ENCODE peak calls at places on chromosomes 3 and 15, in four cellular contexts. One of them, this sample, is unnamed.

GRCh38 chr3:169354774-169355501 is 308.6 kb downstream of the MECOM start:
- DNase-seq in heart right ventricle: no peak
- DNase-seq in CD8-positive, alpha-beta T cell: no peak
- DNase-seq in kidney epithelial cell: no peak
- DNase-seq in this sample: no peak

GRCh38 chr15:68484696-68485400 is 52.9 kb upstream of the ITGA11 start:
- DNase-seq in kidney epithelial cell: no peak
- DNase-seq in CD8-positive, alpha-beta T cell: no peak
- DNase-seq in heart right ventricle: no peak
- DNase-seq in this sample: peak; percentile 88

GRCh38 chr3:55376753-55377347 is 110.3 kb downstream of the WNT5A start:
- DNase-seq in heart right ventricle: no peak
- DNase-seq in kidney epithelial cell: no peak
- DNase-seq in CD8-positive, alpha-beta T cell: no peak
- DNase-seq in this sample: no peak

GRCh38 chr15:70100495-70101331 is 3.0 kb upstream of the TLE3 start:
- DNase-seq in kidney epithelial cell: no peak
- DNase-seq in CD8-positive, alpha-beta T cell: peak; percentile 74
- DNase-seq in heart right ventricle: no peak
- DNase-seq in this sample: no peak

GRCh38 chr3:8529197-8529637 is 27.6 kb downstream of the LMCD1 start:
- DNase-seq in kidney epithelial cell: no peak
- DNase-seq in CD8-positive, alpha-beta T cell: no peak
- DNase-seq in heart right ventricle: peak; percentile 62
- DNase-seq in this sample: no peak

GRCh38 chr3:119541547-119541946 is 17.9 kb downstream of the CD80 start:
- DNase-seq in CD8-positive, alpha-beta T cell: no peak
- DNase-seq in heart right ventricle: no peak
- DNase-seq in kidney epithelial cell: no peak
- DNase-seq in this sample: no peak

GRCh38 chr3:62493116-62493801 is 119.9 kb upstream of the FEZF2 start:
- DNase-seq in heart right ventricle: no peak
- DNase-seq in CD8-positive, alpha-beta T cell: no peak
- DNase-seq in kidney epithelial cell: no peak
- DNase-seq in this sample: no peak

GRCh38 chr3:170204023-170204472 is 18.2 kb upstream of the PRKCI start:
- DNase-seq in kidney epithelial cell: no peak
- DNase-seq in heart right ventricle: no peak
- DNase-seq in CD8-positive, alpha-beta T cell: no peak
- DNase-seq in this sample: no peak

GRCh38 chr15:97521894-97522293 is 438.6 kb upstream of the ARRDC4 start:
- DNase-seq in CD8-positive, alpha-beta T cell: no peak
- DNase-seq in heart right ventricle: peak; percentile 80
- DNase-seq in kidney epithelial cell: no peak
- DNase-seq in this sample: no peak

GRCh38 chr3:38119802-38120689 is 16.9 kb downstream of the ACAA1 start:
- DNase-seq in kidney epithelial cell: no peak
- DNase-seq in CD8-positive, alpha-beta T cell: no peak
- DNase-seq in heart right ventricle: no peak
- DNase-seq in this sample: no peak

GRCh38 chr3:191382661-191383060 is 52.3 kb upstream of the UTS2B start:
- DNase-seq in kidney epithelial cell: no peak
- DNase-seq in heart right ventricle: no peak
- DNase-seq in CD8-positive, alpha-beta T cell: no peak
- DNase-seq in this sample: no peak

GRCh38 chr15:24955549-24955929 is 752 bp downstream of the SNRPN start:
- DNase-seq in CD8-positive, alpha-beta T cell: peak; percentile 32
- DNase-seq in kidney epithelial cell: no peak
- DNase-seq in heart right ventricle: peak; percentile 13
- DNase-seq in this sample: peak; percentile 66

GRCh38 chr15:45149060-45149459 is 19.3 kb downstream of the DUOX1 start:
- DNase-seq in kidney epithelial cell: no peak
- DNase-seq in CD8-positive, alpha-beta T cell: no peak
- DNase-seq in heart right ventricle: no peak
- DNase-seq in this sample: no peak

GRCh38 chr15:66780172-66780972 is 78.3 kb downstream of the SMAD6 start:
- DNase-seq in heart right ventricle: no peak
- DNase-seq in kidney epithelial cell: peak; percentile 89
- DNase-seq in CD8-positive, alpha-beta T cell: no peak
- DNase-seq in this sample: peak; percentile 83

GRCh38 chr3:151811474-151811873 is 2.4 kb upstream of the AADAC start:
- DNase-seq in CD8-positive, alpha-beta T cell: no peak
- DNase-seq in kidney epithelial cell: no peak
- DNase-seq in heart right ventricle: no peak
- DNase-seq in this sample: no peak

DNA sequence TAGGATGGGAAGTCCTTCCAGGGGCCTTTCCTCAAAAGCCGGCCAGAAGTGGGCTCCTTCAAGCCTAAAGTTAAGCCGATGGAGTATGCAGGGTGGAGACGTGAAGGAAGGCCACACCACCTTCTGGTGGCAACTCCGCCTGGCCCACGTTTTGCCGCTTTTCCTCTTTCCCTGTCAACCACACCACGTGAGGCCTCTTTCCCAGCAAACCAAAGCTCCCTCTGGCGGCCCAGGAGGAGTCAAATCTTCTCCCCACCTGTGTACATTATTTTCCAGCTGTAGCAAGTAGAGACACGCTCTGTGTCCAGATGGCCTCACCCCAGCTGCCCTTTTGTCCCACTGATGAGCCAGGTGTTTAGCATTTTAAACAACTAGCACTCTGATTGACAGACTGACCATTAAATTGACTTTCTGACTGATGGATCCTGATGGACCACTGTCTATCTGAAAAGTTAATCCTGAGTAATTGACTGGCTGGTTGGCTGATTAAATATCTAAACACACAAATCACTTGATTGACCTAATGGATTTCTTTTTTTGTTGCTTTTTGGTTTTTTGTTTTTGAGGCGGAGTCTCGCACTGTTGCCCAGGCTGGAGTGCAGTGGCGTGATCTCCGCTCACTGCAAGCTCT is 59.6 kb upstream of the ZBTB38 start:
- DNase-seq in heart right ventricle: peak; percentile 56
- DNase-seq in CD8-positive, alpha-beta T cell: no peak
- DNase-seq in kidney epithelial cell: no peak
- DNase-seq in this sample: peak; percentile 75
- TF ChIP-seq CTCF in heart right ventricle: peak; percentile 24
- TF ChIP-seq CTCF in CD8-positive, alpha-beta T cell: no peak
- TF ChIP-seq CTCF in kidney epithelial cell: peak; percentile 66
- TF ChIP-seq CTCF in this sample: peak; percentile 31

DNA sequence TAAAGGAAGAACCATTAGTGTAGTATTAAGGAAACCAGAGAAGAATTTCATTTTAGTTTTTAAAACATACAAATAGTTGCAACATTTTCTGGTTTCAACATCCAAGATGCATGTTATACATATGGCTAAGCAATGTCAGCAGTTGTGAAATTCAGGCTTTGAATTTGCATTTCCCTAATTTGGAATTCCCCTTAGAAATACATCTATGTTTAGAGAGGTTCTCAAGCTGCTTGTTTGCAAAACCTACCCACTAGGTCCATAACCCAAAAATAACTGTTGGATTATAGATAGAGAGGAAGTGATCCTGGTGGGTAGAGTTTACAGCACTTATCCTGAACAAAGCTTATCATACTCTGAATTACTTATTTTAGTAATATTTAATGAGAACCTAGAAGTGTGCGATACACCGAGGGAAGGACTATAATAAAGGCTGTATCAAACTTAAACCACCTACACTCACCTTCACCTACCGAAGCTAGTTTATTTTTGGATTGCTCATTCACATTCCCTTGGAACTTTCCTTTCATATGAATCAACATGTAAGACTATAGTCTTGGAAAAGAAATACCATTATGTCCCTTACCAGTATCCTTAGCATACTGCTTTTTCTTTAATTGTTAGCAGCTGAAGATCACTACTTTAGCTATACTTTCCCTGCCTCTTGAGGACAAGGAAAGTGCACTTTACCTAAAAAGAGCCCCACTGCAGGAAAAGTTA is 60.6 kb downstream of the CHAC1 start:
- DNase-seq in kidney epithelial cell: no peak
- DNase-seq in CD8-positive, alpha-beta T cell: no peak
- DNase-seq in heart right ventricle: no peak
- DNase-seq in this sample: no peak
- H3K36me3 ChIP-seq in kidney epithelial cell: no peaks in the 10 kb centered on the region
- H3K36me3 ChIP-seq in CD8-positive, alpha-beta T cell: peaks cover 7% of the 10 kb centered on the region
- H3K36me3 ChIP-seq in heart right ventricle: no peaks in the 10 kb centered on the region
- H3K36me3 ChIP-seq in this sample: peaks cover 23% of the 10 kb centered on the region

DNA sequence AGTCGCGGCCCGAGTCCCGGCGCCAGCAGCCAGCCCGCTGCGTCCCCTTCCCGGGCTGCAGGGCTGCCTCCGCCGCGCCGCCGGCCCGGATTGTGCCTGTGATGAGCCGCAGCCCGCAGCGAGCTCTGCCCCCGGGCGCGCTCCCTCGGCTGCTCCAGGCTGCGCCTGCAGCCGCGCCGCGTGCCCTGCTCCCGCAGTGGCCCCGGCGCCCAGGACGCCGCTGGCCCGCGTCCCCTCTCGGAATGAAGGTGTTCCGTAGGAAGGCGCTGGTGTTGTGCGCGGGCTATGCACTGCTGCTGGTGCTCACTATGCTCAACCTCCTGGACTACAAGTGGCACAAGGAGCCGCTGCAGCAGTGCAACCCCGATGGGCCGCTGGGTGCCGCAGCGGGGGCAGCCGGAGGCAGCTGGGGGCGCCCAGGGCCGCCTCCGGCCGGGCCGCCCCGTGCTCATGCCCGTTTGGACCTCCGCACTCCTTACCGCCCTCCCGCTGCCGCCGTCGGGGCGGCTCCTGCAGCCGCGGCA is 1.2 kb downstream of the CHST2 start:
- DNase-seq in kidney epithelial cell: no peak
- DNase-seq in CD8-positive, alpha-beta T cell: no peak
- DNase-seq in heart right ventricle: peak; percentile 11
- DNase-seq in this sample: no peak
- TF ChIP-seq CTCF in kidney epithelial cell: peak; percentile 12
- TF ChIP-seq CTCF in CD8-positive, alpha-beta T cell: no peak
- TF ChIP-seq CTCF in heart right ventricle: no peak
- TF ChIP-seq CTCF in this sample: no peak

DNA sequence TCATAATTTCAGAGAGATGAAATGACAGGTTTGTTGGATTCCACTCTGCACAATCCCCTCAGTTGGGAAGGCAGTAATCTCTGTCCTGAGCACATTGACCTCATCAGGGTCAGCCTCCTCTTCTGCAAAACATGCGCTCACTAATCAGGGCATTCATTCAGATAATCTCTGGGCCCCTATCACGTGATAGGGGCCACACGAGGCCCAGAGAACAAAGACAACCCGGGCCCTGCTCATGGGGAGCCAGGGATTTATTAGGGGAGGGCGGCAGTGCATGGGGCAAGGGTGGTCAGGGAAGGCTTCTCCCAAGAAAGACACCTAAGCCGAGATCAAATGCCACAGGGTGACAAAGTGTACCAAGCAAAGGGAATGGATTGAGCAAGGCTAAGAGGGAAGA is 1.1 kb downstream of the TCTA start:
- DNase-seq in kidney epithelial cell: no peak
- DNase-seq in CD8-positive, alpha-beta T cell: no peak
- DNase-seq in heart right ventricle: no peak
- DNase-seq in this sample: no peak
- H3K36me3 ChIP-seq in kidney epithelial cell: peaks cover 2% of the 10 kb centered on the region
- H3K36me3 ChIP-seq in CD8-positive, alpha-beta T cell: no peaks in the 10 kb centered on the region
- H3K36me3 ChIP-seq in heart right ventricle: no peaks in the 10 kb centered on the region
- H3K36me3 ChIP-seq in this sample: peaks cover 10% of the 10 kb centered on the region

GRCh38 chr3:31135546-31135945 is 241.1 kb upstream of the GADL1 start:
- DNase-seq in kidney epithelial cell: no peak
- DNase-seq in CD8-positive, alpha-beta T cell: no peak
- DNase-seq in heart right ventricle: no peak
- DNase-seq in this sample: no peak
- TF ChIP-seq CTCF in kidney epithelial cell: no peak
- TF ChIP-seq CTCF in CD8-positive, alpha-beta T cell: no peak
- TF ChIP-seq CTCF in heart right ventricle: no peak
- TF ChIP-seq CTCF in this sample: no peak

DNA sequence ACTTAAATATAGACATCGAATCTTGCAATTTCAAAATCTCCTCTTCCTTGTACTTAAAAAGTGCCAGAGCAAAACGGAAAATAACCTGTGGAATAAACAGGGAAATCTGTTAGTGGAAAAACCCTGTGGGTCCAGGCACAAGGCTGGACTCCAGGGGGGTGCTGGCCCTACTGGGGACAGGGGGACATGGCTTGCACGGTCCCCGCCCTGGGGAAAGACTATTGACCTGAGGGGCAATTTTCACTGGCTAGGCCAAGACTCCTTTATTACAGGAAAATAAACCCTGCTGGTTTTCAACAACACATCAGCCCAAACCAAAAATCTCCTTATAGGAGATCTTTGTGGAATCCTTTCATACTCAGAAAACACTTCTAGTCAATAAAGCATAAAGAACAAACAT is 75.9 kb downstream of the TBC1D2B start:
- DNase-seq in CD8-positive, alpha-beta T cell: no peak
- DNase-seq in kidney epithelial cell: no peak
- DNase-seq in heart right ventricle: no peak
- DNase-seq in this sample: no peak
- H3K36me3 ChIP-seq in CD8-positive, alpha-beta T cell: peaks cover 30% of the 10 kb centered on the region
- H3K36me3 ChIP-seq in kidney epithelial cell: peaks cover 3% of the 10 kb centered on the region
- H3K36me3 ChIP-seq in heart right ventricle: no peaks in the 10 kb centered on the region
- H3K36me3 ChIP-seq in this sample: peaks cover 62% of the 10 kb centered on the region

DNA sequence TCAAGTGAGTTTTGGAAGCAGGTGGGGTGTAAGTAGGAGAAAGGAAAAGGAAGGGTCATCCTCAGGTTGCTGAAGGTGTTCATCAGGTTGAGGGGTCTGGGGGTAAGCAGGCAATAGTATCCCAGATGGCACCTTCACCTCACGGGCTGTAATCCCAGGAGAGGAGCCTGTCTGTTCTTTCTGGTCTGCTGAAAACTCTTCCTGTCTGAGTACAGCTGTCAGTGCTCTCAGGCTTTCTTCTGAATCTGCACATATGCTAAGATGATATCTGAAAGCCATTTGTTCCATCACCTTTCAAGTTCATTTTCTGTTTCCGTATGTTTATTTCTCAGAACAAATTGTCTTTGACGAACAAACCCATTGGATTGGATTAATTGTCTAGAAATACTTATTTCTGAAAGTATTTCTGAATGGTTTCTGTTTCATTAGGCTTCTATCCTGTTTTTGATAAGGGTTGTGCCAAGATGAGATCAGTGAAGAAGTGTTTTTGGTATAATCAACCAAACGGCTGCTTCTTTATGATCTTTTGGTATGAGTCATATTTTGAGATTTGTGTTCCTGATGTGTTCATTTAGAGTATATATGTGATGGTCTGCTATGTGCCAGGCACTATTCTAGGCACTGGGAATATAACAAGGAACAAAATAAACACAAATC is 13.3 kb downstream of the ZNF592 start:
- DNase-seq in kidney epithelial cell: no peak
- DNase-seq in heart right ventricle: no peak
- DNase-seq in CD8-positive, alpha-beta T cell: no peak
- DNase-seq in this sample: no peak
- TF ChIP-seq CTCF in kidney epithelial cell: no peak
- TF ChIP-seq CTCF in heart right ventricle: no peak
- TF ChIP-seq CTCF in CD8-positive, alpha-beta T cell: no peak
- TF ChIP-seq CTCF in this sample: no peak

GRCh38 chr3:171704814-171705213 is 105.5 kb downstream of the PLD1 start:
- DNase-seq in kidney epithelial cell: no peak
- DNase-seq in CD8-positive, alpha-beta T cell: no peak
- DNase-seq in heart right ventricle: no peak
- DNase-seq in this sample: no peak
- H3K36me3 ChIP-seq in kidney epithelial cell: no peaks in the 10 kb centered on the region
- H3K36me3 ChIP-seq in CD8-positive, alpha-beta T cell: no peaks in the 10 kb centered on the region
- H3K36me3 ChIP-seq in heart right ventricle: no peaks in the 10 kb centered on the region
- H3K36me3 ChIP-seq in this sample: no peaks in the 10 kb centered on the region

This sample was measured in ascending aorta.